ENCODE peak calls at places on chromosomes 12 and 14, in six cellular contexts. One of them, this sample, is unnamed.

GRCh38 chr12:98736352-98737326 is 91.5 kb downstream of the APAF1 start:
- DNase-seq in right atrium auricular region: no peak
- DNase-seq in CD8-positive, alpha-beta T cell: no peak
- DNase-seq in cardiac muscle cell: no peak
- DNase-seq in RWPE2: no peak
- DNase-seq in BE2C: peak
- DNase-seq in this sample: no peak

GRCh38 chr14:34363733-34364134 is 98.3 kb downstream of the SPTSSA start:
- DNase-seq in right atrium auricular region: no peak
- DNase-seq in CD8-positive, alpha-beta T cell: no peak
- DNase-seq in cardiac muscle cell: peak
- DNase-seq in RWPE2: no peak
- DNase-seq in BE2C: no peak
- DNase-seq in this sample: no peak

GRCh38 chr14:51677276-51677675 is 25.6 kb downstream of the FRMD6 start:
- DNase-seq in right atrium auricular region: no peak
- DNase-seq in CD8-positive, alpha-beta T cell: no peak
- DNase-seq in cardiac muscle cell: peak
- DNase-seq in RWPE2: no peak
- DNase-seq in BE2C: no peak
- DNase-seq in this sample: no peak

GRCh38 chr14:72849222-72849621 is 44.7 kb downstream of the DPF3 start:
- DNase-seq in right atrium auricular region: no peak
- DNase-seq in CD8-positive, alpha-beta T cell: no peak
- DNase-seq in cardiac muscle cell: no peak
- DNase-seq in RWPE2: no peak
- DNase-seq in BE2C: no peak
- DNase-seq in this sample: no peak

GRCh38 chr12:71556881-71557280 is 106.8 kb downstream of the ZFC3H1 start:
- DNase-seq in right atrium auricular region: no peak
- DNase-seq in CD8-positive, alpha-beta T cell: no peak
- DNase-seq in cardiac muscle cell: peak
- DNase-seq in RWPE2: peak
- DNase-seq in BE2C: peak
- DNase-seq in this sample: no peak

GRCh38 chr12:108297424-108297823 is 41.7 kb downstream of the CMKLR1 start:
- DNase-seq in right atrium auricular region: no peak
- DNase-seq in CD8-positive, alpha-beta T cell: no peak
- DNase-seq in cardiac muscle cell: no peak
- DNase-seq in RWPE2: no peak
- DNase-seq in BE2C: no peak
- DNase-seq in this sample: no peak

GRCh38 chr12:12032771-12033588 is 37.8 kb upstream of the BCL2L14 start:
- DNase-seq in right atrium auricular region: peak
- DNase-seq in CD8-positive, alpha-beta T cell: peak
- DNase-seq in cardiac muscle cell: peak
- DNase-seq in RWPE2: no peak
- DNase-seq in BE2C: peak
- DNase-seq in this sample: no peak

GRCh38 chr14:52121441-52121840 is 52.6 kb upstream of the NID2 start:
- DNase-seq in right atrium auricular region: no peak
- DNase-seq in CD8-positive, alpha-beta T cell: no peak
- DNase-seq in cardiac muscle cell: no peak
- DNase-seq in RWPE2: no peak
- DNase-seq in BE2C: no peak
- DNase-seq in this sample: no peak

GRCh38 chr12:31965090-31965489 is 5.9 kb downstream of the RESF1 start:
- DNase-seq in right atrium auricular region: no peak
- DNase-seq in CD8-positive, alpha-beta T cell: peak
- DNase-seq in cardiac muscle cell: no peak
- DNase-seq in RWPE2: no peak
- DNase-seq in BE2C: no peak
- DNase-seq in this sample: no peak

GRCh38 chr14:104144911-104145825 is 6.8 kb downstream of the KIF26A start:
- DNase-seq in right atrium auricular region: no peak
- DNase-seq in CD8-positive, alpha-beta T cell: peak
- DNase-seq in cardiac muscle cell: no peak
- DNase-seq in RWPE2: peak
- DNase-seq in BE2C: peak
- DNase-seq in this sample: peak

GRCh38 chr12:47095446-47096236 is 15.9 kb upstream of the AMIGO2 start:
- DNase-seq in right atrium auricular region: no peak
- DNase-seq in CD8-positive, alpha-beta T cell: no peak
- DNase-seq in cardiac muscle cell: peak
- DNase-seq in RWPE2: no peak
- DNase-seq in BE2C: no peak
- DNase-seq in this sample: no peak

GRCh38 chr12:127485528-127485927 is 781.4 kb upstream of the TMEM132C start:
- DNase-seq in right atrium auricular region: no peak
- DNase-seq in CD8-positive, alpha-beta T cell: no peak
- DNase-seq in cardiac muscle cell: no peak
- DNase-seq in RWPE2: peak
- DNase-seq in BE2C: no peak
- DNase-seq in this sample: no peak

GRCh38 chr14:100424504-100425453 is 101.6 kb downstream of the SLC25A47 start:
- DNase-seq in right atrium auricular region: no peak
- DNase-seq in CD8-positive, alpha-beta T cell: no peak
- DNase-seq in cardiac muscle cell: no peak
- DNase-seq in RWPE2: no peak
- DNase-seq in BE2C: no peak
- DNase-seq in this sample: no peak

GRCh38 chr14:103030741-103031565 is 26.4 kb downstream of the CDC42BPB start:
- DNase-seq in right atrium auricular region: no peak
- DNase-seq in CD8-positive, alpha-beta T cell: no peak
- DNase-seq in cardiac muscle cell: no peak
- DNase-seq in RWPE2: peak
- DNase-seq in BE2C: no peak
- DNase-seq in this sample: no peak

GRCh38 chr14:103033744-103034143 is 23.6 kb downstream of the CDC42BPB start:
- DNase-seq in right atrium auricular region: no peak
- DNase-seq in CD8-positive, alpha-beta T cell: no peak
- DNase-seq in cardiac muscle cell: no peak
- DNase-seq in RWPE2: peak
- DNase-seq in BE2C: no peak
- DNase-seq in this sample: no peak

GRCh38 chr14:103031566-103031911 is 25.8 kb downstream of the CDC42BPB start:
- DNase-seq in right atrium auricular region: no peak
- DNase-seq in CD8-positive, alpha-beta T cell: no peak
- DNase-seq in cardiac muscle cell: no peak
- DNase-seq in RWPE2: peak
- DNase-seq in BE2C: peak
- DNase-seq in this sample: no peak

GRCh38 chr14:103029936-103030335 is 27.4 kb downstream of the CDC42BPB start:
- DNase-seq in right atrium auricular region: no peak
- DNase-seq in CD8-positive, alpha-beta T cell: no peak
- DNase-seq in cardiac muscle cell: no peak
- DNase-seq in RWPE2: no peak
- DNase-seq in BE2C: no peak
- DNase-seq in this sample: no peak

DNA sequence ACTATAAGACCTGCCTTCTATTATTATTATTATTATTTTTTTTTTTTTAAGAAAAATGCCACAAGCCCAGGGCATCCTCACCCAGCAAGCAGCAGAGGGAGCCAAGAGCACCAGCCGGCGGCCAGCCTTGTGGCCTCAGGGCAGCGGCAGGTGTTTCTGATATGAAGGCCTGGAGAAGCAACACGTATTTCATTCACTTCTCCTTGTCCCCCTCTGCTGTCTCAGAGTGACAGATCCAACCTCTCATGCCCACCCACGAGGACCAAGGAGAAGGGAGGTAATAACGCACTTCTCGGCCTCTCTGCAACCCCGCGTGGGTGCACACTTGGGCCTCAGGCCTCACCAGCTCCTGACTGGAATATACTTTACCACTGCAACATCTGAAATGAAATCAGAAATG is 25.4 kb downstream of the CDC42BPB start:
- DNase-seq in right atrium auricular region: no peak
- DNase-seq in CD8-positive, alpha-beta T cell: no peak
- DNase-seq in cardiac muscle cell: no peak
- DNase-seq in RWPE2: peak
- DNase-seq in BE2C: peak
- DNase-seq in this sample: no peak
- TF ChIP-seq CTCF in right atrium auricular region: no peak
- TF ChIP-seq CTCF in CD8-positive, alpha-beta T cell: no peak
- TF ChIP-seq CTCF in cardiac muscle cell: no peak
- TF ChIP-seq CTCF in RWPE2: peak
- TF ChIP-seq CTCF in BE2C: peak
- TF ChIP-seq CTCF in this sample: peak

DNA sequence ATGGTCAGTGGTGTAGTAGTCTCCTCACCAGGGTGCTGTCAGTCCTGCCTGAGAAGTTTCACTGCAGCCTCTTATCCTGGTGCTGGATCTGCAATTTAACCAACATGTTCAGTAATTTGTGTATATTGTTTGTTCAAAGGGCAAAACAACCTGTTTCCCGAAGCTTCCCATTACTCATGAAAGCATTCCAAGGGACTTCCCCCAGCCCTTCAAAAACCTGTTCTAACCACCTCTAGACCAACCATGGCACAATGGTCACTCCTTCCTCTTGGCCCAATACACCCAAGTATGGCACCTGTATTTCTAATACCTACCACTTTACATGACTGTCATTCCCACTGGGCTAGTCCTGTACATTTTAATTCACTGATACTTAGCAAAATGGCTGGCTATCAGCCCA is 12.1 kb downstream of the CKAP4 start:
- DNase-seq in right atrium auricular region: no peak
- DNase-seq in CD8-positive, alpha-beta T cell: no peak
- DNase-seq in cardiac muscle cell: no peak
- DNase-seq in RWPE2: no peak
- DNase-seq in BE2C: no peak
- DNase-seq in this sample: no peak
- TF ChIP-seq CTCF in right atrium auricular region: no peak
- TF ChIP-seq CTCF in CD8-positive, alpha-beta T cell: no peak
- TF ChIP-seq CTCF in cardiac muscle cell: no peak
- TF ChIP-seq CTCF in RWPE2: no peak
- TF ChIP-seq CTCF in BE2C: no peak
- TF ChIP-seq CTCF in this sample: no peak

GRCh38 chr14:68306934-68307758 is 485.7 kb downstream of the ZFP36L1 start:
- DNase-seq in right atrium auricular region: no peak
- DNase-seq in CD8-positive, alpha-beta T cell: no peak
- DNase-seq in cardiac muscle cell: no peak
- DNase-seq in RWPE2: no peak
- DNase-seq in BE2C: no peak
- DNase-seq in this sample: no peak

GRCh38 chr14:68308695-68309094 is 484.2 kb downstream of the ZFP36L1 start:
- DNase-seq in right atrium auricular region: no peak
- DNase-seq in CD8-positive, alpha-beta T cell: no peak
- DNase-seq in cardiac muscle cell: peak
- DNase-seq in RWPE2: no peak
- DNase-seq in BE2C: no peak
- DNase-seq in this sample: no peak

GRCh38 chr14:68306265-68306933 is 486.5 kb downstream of the ZFP36L1 start:
- DNase-seq in right atrium auricular region: no peak
- DNase-seq in CD8-positive, alpha-beta T cell: no peak
- DNase-seq in cardiac muscle cell: no peak
- DNase-seq in RWPE2: no peak
- DNase-seq in BE2C: no peak
- DNase-seq in this sample: no peak

GRCh38 chr14:68307769-68308168 is 485.1 kb downstream of the ZFP36L1 start:
- DNase-seq in right atrium auricular region: no peak
- DNase-seq in CD8-positive, alpha-beta T cell: no peak
- DNase-seq in cardiac muscle cell: peak
- DNase-seq in RWPE2: no peak
- DNase-seq in BE2C: no peak
- DNase-seq in this sample: no peak

GRCh38 chr14:68305738-68306137 is 486.2 kb downstream of the RAD51B start:
- DNase-seq in right atrium auricular region: no peak
- DNase-seq in CD8-positive, alpha-beta T cell: no peak
- DNase-seq in cardiac muscle cell: no peak
- DNase-seq in RWPE2: no peak
- DNase-seq in BE2C: no peak
- DNase-seq in this sample: no peak
- TF ChIP-seq CTCF in right atrium auricular region: no peak
- TF ChIP-seq CTCF in CD8-positive, alpha-beta T cell: no peak
- TF ChIP-seq CTCF in cardiac muscle cell: no peak
- TF ChIP-seq CTCF in RWPE2: no peak
- TF ChIP-seq CTCF in BE2C: no peak
- TF ChIP-seq CTCF in this sample: no peak

GRCh38 chr12:100163416-100164152 is 20.9 kb upstream of the BLTP3B start:
- DNase-seq in right atrium auricular region: peak
- DNase-seq in CD8-positive, alpha-beta T cell: peak
- DNase-seq in cardiac muscle cell: peak
- DNase-seq in RWPE2: no peak
- DNase-seq in BE2C: peak
- DNase-seq in this sample: no peak
- TF ChIP-seq CTCF in right atrium auricular region: no peak
- TF ChIP-seq CTCF in CD8-positive, alpha-beta T cell: peak
- TF ChIP-seq CTCF in cardiac muscle cell: peak
- TF ChIP-seq CTCF in RWPE2: peak
- TF ChIP-seq CTCF in BE2C: peak
- TF ChIP-seq CTCF in this sample: peak

GRCh38 chr12:65074932-65075331 is 46.2 kb downstream of the WIF1 start:
- DNase-seq in right atrium auricular region: no peak
- DNase-seq in CD8-positive, alpha-beta T cell: no peak
- DNase-seq in cardiac muscle cell: no peak
- DNase-seq in RWPE2: no peak
- DNase-seq in BE2C: no peak
- DNase-seq in this sample: no peak
- TF ChIP-seq CTCF in right atrium auricular region: no peak
- TF ChIP-seq CTCF in CD8-positive, alpha-beta T cell: no peak
- TF ChIP-seq CTCF in cardiac muscle cell: no peak
- TF ChIP-seq CTCF in RWPE2: peak
- TF ChIP-seq CTCF in BE2C: no peak
- TF ChIP-seq CTCF in this sample: no peak

DNA sequence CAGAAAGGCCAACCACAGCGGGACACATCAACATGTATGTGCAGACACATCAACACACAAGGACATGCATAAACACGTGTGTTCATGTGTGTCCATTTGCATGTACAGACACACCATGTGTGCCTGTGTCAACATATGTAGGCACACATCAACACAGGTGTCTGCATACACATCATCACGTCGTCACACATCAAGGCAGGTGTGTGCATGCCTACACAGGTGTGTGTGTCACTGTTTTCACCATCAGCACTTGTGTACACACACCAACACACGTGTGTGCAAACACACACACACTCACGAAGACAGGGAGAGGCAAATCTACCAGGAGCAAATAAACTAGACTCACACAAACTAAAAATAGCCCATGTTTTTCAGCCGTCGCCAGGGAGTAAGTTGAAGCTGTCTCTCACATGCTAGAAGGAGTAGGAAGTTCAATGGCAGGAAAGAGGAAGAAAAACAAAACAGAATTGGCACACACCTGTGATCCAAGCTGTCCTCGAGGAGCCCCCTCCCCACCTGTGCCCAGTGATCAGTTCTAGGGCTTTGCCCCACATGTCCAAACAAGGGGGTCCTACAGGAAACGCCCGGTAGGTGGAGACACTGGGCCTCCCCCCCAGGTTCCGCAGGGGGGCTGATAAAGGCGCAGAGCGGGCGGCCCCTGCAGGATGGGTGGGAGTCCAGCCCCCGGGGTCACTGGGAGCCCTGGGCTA is 7.4 kb downstream of the SCARB1 start:
- DNase-seq in right atrium auricular region: no peak
- DNase-seq in CD8-positive, alpha-beta T cell: no peak
- DNase-seq in cardiac muscle cell: no peak
- DNase-seq in RWPE2: no peak
- DNase-seq in BE2C: no peak
- DNase-seq in this sample: no peak
- TF ChIP-seq CTCF in right atrium auricular region: no peak
- TF ChIP-seq CTCF in CD8-positive, alpha-beta T cell: no peak
- TF ChIP-seq CTCF in cardiac muscle cell: peak
- TF ChIP-seq CTCF in RWPE2: no peak
- TF ChIP-seq CTCF in BE2C: no peak
- TF ChIP-seq CTCF in this sample: peak

This sample was measured in chondrocyte.